ENCODE peak calls at places on chromosomes 12 and 14, in eight cellular contexts. D, M, B, W, X, V, A and L are unnamed samples.

GRCh38 chr14:101673873-101674272 is 87.6 kb upstream of the PPP2R5C start:
- DNase-seq in X (no peak), M (no peak), W (no peak), B (no peak), A (no peak), D (no peak), V (no peak), L (no peak)

GRCh38 chr12:59861635-59862034 is 265.8 kb downstream of the SLC16A7 start:
- DNase-seq in M (no peak), V (no peak), D (no peak), B (no peak), X (no peak), W (no peak), A (no peak), L (no peak)

GRCh38 chr14:105570482-105570881 is 44.1 kb downstream of the TMEM121 start:
- DNase-seq in A (no peak), D (no peak), V (no peak), X (no peak), M (no peak), B (no peak), W (peak; percentile 7), L (no peak)

GRCh38 chr12:116687888-116688287 is 50.0 kb downstream of the SPRING1 start:
- DNase-seq in A (no peak), M (peak; percentile 46), B (no peak), D (peak; percentile 43), V (no peak), W (no peak), X (peak; percentile 86), L (no peak)

GRCh38 chr14:92577321-92577742 is 63.8 kb downstream of the RIN3 start:
- DNase-seq in B (no peak), D (no peak), M (peak; percentile 72), A (no peak), W (no peak), X (no peak), V (no peak), L (no peak)

GRCh38 chr12:70619471-70620152 is 17.6 kb downstream of the PTPRB start:
- DNase-seq in D (no peak), X (no peak), A (no peak), B (no peak), V (no peak), M (no peak), W (no peak), L (no peak)

GRCh38 chr12:24803406-24804245 is 145.3 kb downstream of the BCAT1 start:
- DNase-seq in B (no peak), A (no peak), X (no peak), M (no peak), V (no peak), W (no peak), D (no peak), L (no peak)

GRCh38 chr12:121946313-121947025 is 28.1 kb downstream of the CFAP251 start:
- DNase-seq in B (no peak), A (no peak), V (no peak), M (no peak), X (no peak), W (no peak), D (no peak), L (no peak)

GRCh38 chr12:52075409-52075724 is 4.1 kb upstream of the SMIM41 start:
- DNase-seq in X (no peak), A (no peak), W (no peak), D (no peak), V (no peak), M (no peak), B (no peak), L (no peak)

GRCh38 chr14:63614964-63615363 is 26.7 kb downstream of the WDR89 start:
- DNase-seq in D (peak; percentile 86), M (no peak), X (no peak), V (peak; percentile 8), A (no peak), W (no peak), B (no peak), L (no peak)

GRCh38 chr12:13534645-13535398 is 338.3 kb downstream of the EMP1 start:
- DNase-seq in A (peak; percentile 10), M (peak; percentile 15), D (peak; percentile 62), W (no peak), X (peak; percentile 97), B (peak; percentile 77), V (peak; percentile 28), L (peak; percentile 87)

GRCh38 chr12:46480282-46480681 is 107.7 kb upstream of the SLC38A2 start:
- DNase-seq in M (no peak), W (no peak), A (no peak), V (no peak), D (no peak), X (no peak), B (no peak), L (no peak)

GRCh38 chr12:110269622-110270124 is 11.4 kb upstream of the ATP2A2 start:
- DNase-seq in B (no peak), W (no peak), V (no peak), X (no peak), M (no peak), D (peak; percentile 82), A (peak; percentile 69), L (no peak)

GRCh38 chr12:113329791-113330417 is 5.0 kb downstream of the SLC8B1 start:
- DNase-seq in M (no peak), A (no peak), B (no peak), W (no peak), V (no peak), D (no peak), X (no peak), L (no peak)

GRCh38 chr12:113325938-113326337 is 9.0 kb downstream of the SLC8B1 start:
- DNase-seq in X (no peak), B (peak; percentile 58), M (no peak), D (peak; percentile 83), A (peak; percentile 61), W (no peak), V (peak; percentile 15), L (no peak)

GRCh38 chr12:113329022-113329790 is 5.7 kb downstream of the SLC8B1 start:
- DNase-seq in B (no peak), M (no peak), A (no peak), X (no peak), D (no peak), V (no peak), W (no peak), L (no peak)

GRCh38 chr12:113328368-113328889 is 6.5 kb downstream of the SLC8B1 start:
- DNase-seq in X (no peak), A (no peak), D (no peak), V (no peak), B (no peak), W (no peak), M (no peak), L (no peak)

GRCh38 chr12:113327000-113327399 is 7.9 kb downstream of the SLC8B1 start:
- DNase-seq in W (no peak), B (no peak), V (no peak), A (no peak), D (no peak), M (no peak), X (no peak), L (no peak)
- TF ChIP-seq CTCF in W (no peak), B (no peak), V (no peak), A (peak; percentile 8), D (no peak), M (peak; percentile 24), X (no peak), L (peak; percentile 33)

GRCh38 chr12:65759735-65760134 is 64.5 kb upstream of the HMGA2 start:
- DNase-seq in W (no peak), V (no peak), M (no peak), B (no peak), D (no peak), A (no peak), X (no peak), L (no peak)

GRCh38 chr12:65761301-65761700 is 63.0 kb upstream of the HMGA2 start:
- DNase-seq in W (no peak), V (no peak), A (no peak), M (no peak), X (peak; percentile 49), D (no peak), B (no peak), L (no peak)

GRCh38 chr12:65764325-65764724 is 60.0 kb upstream of the HMGA2 start:
- DNase-seq in D (no peak), V (no peak), M (no peak), A (no peak), B (no peak), W (no peak), X (no peak), L (no peak)

GRCh38 chr12:65769880-65770279 is 54.4 kb upstream of the HMGA2 start:
- DNase-seq in D (no peak), W (no peak), B (no peak), V (no peak), A (no peak), X (no peak), M (no peak), L (no peak)

DNA sequence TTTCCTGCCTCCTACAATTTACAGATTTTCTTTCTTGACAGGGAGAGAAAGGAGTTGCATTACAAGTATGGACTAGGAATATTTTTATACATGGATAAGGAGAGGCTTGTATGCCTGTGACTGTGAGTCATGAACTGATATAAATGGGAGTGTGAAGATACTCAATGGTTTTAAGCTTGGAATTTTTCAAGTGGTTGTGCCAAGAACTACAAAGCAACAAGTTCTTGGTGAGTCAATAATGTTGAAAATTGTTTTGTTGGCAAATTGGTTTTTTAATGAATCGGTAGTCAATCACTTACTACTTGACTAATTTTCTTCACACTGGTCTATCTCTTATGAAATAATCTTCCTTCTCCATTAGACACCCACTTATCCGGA is 58.9 kb upstream of the HMGA2 start:
- DNase-seq in A (no peak), D (peak; percentile 82), W (no peak), X (no peak), M (no peak), V (peak; percentile 75), B (no peak), L (no peak)
- TF ChIP-seq CTCF in A (no peak), D (no peak), W (no peak), X (no peak), M (no peak), V (no peak), B (no peak), L (no peak)

GRCh38 chr14:23078692-23079116 is 16.2 kb downstream of the ACIN1 start:
- DNase-seq in A (peak; percentile 87), M (no peak), B (peak; percentile 68), V (peak; percentile 55), D (peak; percentile 99), W (no peak), X (no peak), L (no peak)
- TF ChIP-seq CTCF in A (no peak), M (no peak), B (no peak), V (peak; percentile 6), D (no peak), W (no peak), X (no peak), L (no peak)

DNA sequence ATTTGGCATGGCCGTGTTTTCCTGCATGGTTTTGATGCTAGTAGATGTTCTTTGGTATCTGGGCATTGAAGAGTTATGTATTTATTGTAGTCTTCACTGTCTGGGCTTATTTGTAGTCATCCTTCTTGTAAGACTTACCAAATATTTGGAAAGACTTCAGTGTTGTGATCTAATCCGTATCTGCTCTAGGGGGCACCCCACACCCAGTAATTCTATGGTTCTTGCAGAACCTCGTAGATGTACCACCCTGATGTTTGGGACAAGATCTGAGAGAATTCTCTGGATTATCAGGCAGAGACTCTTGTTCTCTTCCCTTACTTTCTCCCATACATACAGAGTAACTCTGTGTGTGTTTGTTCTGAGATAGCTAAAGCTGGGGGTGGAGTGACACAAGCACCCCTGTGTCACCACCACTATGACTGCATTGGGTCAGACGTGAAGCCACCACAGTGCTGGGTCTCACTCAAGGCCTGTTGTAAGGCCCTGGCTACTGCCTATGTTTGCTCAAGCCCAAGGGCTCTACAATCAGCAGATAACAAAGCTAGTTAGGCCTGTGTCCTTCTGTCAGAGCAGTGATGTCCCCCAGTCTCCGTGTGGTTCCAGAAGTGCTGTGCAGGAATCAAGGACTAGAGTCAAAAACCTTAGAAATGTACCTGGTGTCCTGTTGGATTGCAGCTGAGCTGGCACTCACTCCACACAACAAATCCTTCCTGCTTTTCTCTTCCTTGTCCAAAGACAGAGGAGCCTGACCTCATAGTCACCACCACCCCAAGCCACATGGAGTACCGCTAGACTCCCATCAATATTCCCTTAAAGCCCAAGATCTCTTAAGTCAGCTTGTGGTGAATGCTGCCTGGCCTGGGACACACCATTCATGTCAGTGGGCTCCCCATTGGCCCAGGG is 9.5 kb downstream of the RDH16 start:
- DNase-seq in B (no peak), W (no peak), M (no peak), A (no peak), D (peak; percentile 7), X (peak; percentile 28), V (no peak), L (peak; percentile 63)
- TF ChIP-seq CTCF in B (peak; percentile 15), W (no peak), M (no peak), A (no peak), D (no peak), X (no peak), V (no peak), L (no peak)